ENCODE peak calls at places on chromosomes 16 and 17, in six cellular contexts. S, C, N, G, L and O are unnamed samples.

GRCh38 chr16:88298166-88298881 is 84.4 kb upstream of the ZNF469 start:
- DNase-seq in C (peak; percentile 25), S (no peak), L (no peak), G (peak; percentile 65), N (no peak), O (no peak)

GRCh38 chr16:24253192-24253591 is 2.9 kb upstream of the CACNG3 start:
- DNase-seq in C (no peak), G (no peak), S (peak; percentile 11), N (no peak), L (peak; percentile 7), O (peak; percentile 17)

GRCh38 chr16:11107781-11108465 is 148.1 kb downstream of the SOCS1 start:
- DNase-seq in G (no peak), C (no peak), N (no peak), S (no peak), L (no peak), O (no peak)

GRCh38 chr17:81328925-81329278 is 33.8 kb upstream of the SLC38A10 start:
- DNase-seq in C (no peak), L (peak; percentile 32), N (no peak), S (no peak), G (no peak), O (peak; percentile 90)

GRCh38 chr16:1823821-1824220 is 2.8 kb downstream of the HAGH start:
- DNase-seq in S (no peak), G (no peak), L (no peak), C (no peak), N (no peak), O (peak; percentile 37)

GRCh38 chr16:9787717-9788116 is 394.5 kb downstream of the GRIN2A start:
- DNase-seq in G (no peak), N (no peak), C (no peak), L (no peak), S (no peak), O (no peak)

GRCh38 chr17:33520404-33521032 is 227.4 kb upstream of the ASIC2 start:
- DNase-seq in C (no peak), N (no peak), S (peak; percentile 14), G (no peak), L (peak; percentile 12), O (peak; percentile 78)

GRCh38 chr16:47644166-47644565 is 183.0 kb downstream of the PHKB start:
- DNase-seq in L (no peak), G (no peak), S (no peak), C (no peak), N (no peak), O (peak; percentile 11)

GRCh38 chr17:67518881-67519280 is 141.8 kb downstream of the PITPNC1 start:
- DNase-seq in C (no peak), G (no peak), N (no peak), S (no peak), L (no peak), O (no peak)

GRCh38 chr17:63774141-63774981 is at the start of gene DDX42:
- DNase-seq in N (no peak), G (peak; percentile 96), C (peak; percentile 53), S (no peak), L (peak; percentile 44), O (peak; percentile 63)

GRCh38 chr17:70310251-70310672 is 140.9 kb downstream of the KCNJ2 start:
- DNase-seq in N (no peak), S (no peak), G (no peak), C (no peak), L (no peak), O (peak; percentile 83)

GRCh38 chr16:15487336-15488284 is 53.2 kb downstream of the BMERB1 start:
- DNase-seq in C (no peak), G (no peak), N (no peak), L (no peak), S (no peak), O (no peak)

GRCh38 chr17:13016881-13017622 is 775 bp downstream of the ELAC2 start:
- DNase-seq in L (no peak), N (no peak), C (no peak), S (no peak), G (no peak), O (no peak)

GRCh38 chr17:74601944-74602572 is 10.0 kb upstream of the CD300LD start:
- DNase-seq in C (no peak), N (no peak), G (no peak), S (no peak), L (peak; percentile 43), O (peak; percentile 33)

GRCh38 chr16:69787883-69788282 is 25.8 kb downstream of the WWP2 start:
- DNase-seq in L (no peak), G (no peak), S (no peak), N (no peak), C (no peak), O (no peak)

GRCh38 chr17:44758414-44759095 is at the start of gene ADAM11:
- DNase-seq in S (no peak), L (no peak), C (no peak), N (no peak), G (no peak), O (no peak)

GRCh38 chr16:47374629-47375028 is 86.2 kb downstream of the ITFG1 start:
- DNase-seq in N (no peak), L (no peak), S (no peak), G (no peak), C (no peak), O (no peak)

GRCh38 chr17:5000237-5000639 is 2.5 kb downstream of the KIF1C start:
- DNase-seq in L (peak; percentile 26), G (no peak), N (no peak), S (no peak), C (peak; percentile 60), O (no peak)

GRCh38 chr16:11059588-11059987 is 115.2 kb downstream of the CLEC16A start:
- DNase-seq in S (no peak), L (no peak), N (no peak), G (no peak), C (no peak), O (no peak)

GRCh38 chr16:55710466-55710865 is 54.7 kb downstream of the SLC6A2 start:
- DNase-seq in L (no peak), G (no peak), S (no peak), N (no peak), C (no peak), O (peak; percentile 52)

GRCh38 chr17:80826955-80827645 is 164.5 kb upstream of the CHMP6 start:
- DNase-seq in C (peak; percentile 84), G (peak; percentile 84), N (no peak), S (no peak), L (peak; percentile 81), O (peak; percentile 69)